ENCODE peak calls at places on chromosomes 2 and 18, in four cellular contexts. F is A549, D is HepG2, X is SK-N-SH. J is an unnamed sample.

GRCh38 chr2:75311993-75312392 is 112.7 kb upstream of the TACR1 start:
- DNase-seq in F (peak; percentile 32), D (peak; percentile 22), X (peak; percentile 9), J (peak; percentile 24)

GRCh38 chr2:8086796-8087479 is 594.9 kb upstream of the ID2 start:
- DNase-seq in F (peak; percentile 38), D (no peak), X (no peak), J (no peak)

GRCh38 chr18:59954746-59955145 is 55.0 kb downstream of the PMAIP1 start:
- DNase-seq in F (peak; percentile 9), D (peak; percentile 15), X (no peak), J (no peak)

GRCh38 chr2:230913812-230914211 is 11.2 kb downstream of the GPR55 start:
- DNase-seq in F (no peak), D (no peak), X (no peak), J (no peak)

GRCh38 chr2:226086190-226086589 is 686.7 kb downstream of the NYAP2 start:
- DNase-seq in F (no peak), D (no peak), X (no peak), J (no peak)

GRCh38 chr2:226483745-226484619 is 315.6 kb downstream of the IRS1 start:
- DNase-seq in F (peak; percentile 55), D (peak; percentile 67), X (no peak), J (no peak)

GRCh38 chr18:74623047-74623816 is 25.6 kb downstream of the ZNF407 start:
- DNase-seq in F (no peak), D (no peak), X (no peak), J (no peak)

GRCh38 chr2:34831096-34831495 is 1232.0 kb upstream of the FAM98A start:
- DNase-seq in F (no peak), D (no peak), X (no peak), J (no peak)

GRCh38 chr2:188437537-188437936 is 145.9 kb downstream of the GULP1 start:
- DNase-seq in F (no peak), D (no peak), X (no peak), J (no peak)

GRCh38 chr2:98883780-98884211 is 52.2 kb downstream of the CRACDL start:
- DNase-seq in F (no peak), D (no peak), X (no peak), J (no peak)

GRCh38 chr18:37570336-37570930 is 4.8 kb upstream of the CELF4 start:
- DNase-seq in F (no peak), D (no peak), X (peak; percentile 48), J (no peak)

GRCh38 chr18:44895176-44895798 is 214.6 kb downstream of the SETBP1 start:
- DNase-seq in F (peak; percentile 77), D (no peak), X (peak; percentile 5), J (peak; percentile 44)

DNA sequence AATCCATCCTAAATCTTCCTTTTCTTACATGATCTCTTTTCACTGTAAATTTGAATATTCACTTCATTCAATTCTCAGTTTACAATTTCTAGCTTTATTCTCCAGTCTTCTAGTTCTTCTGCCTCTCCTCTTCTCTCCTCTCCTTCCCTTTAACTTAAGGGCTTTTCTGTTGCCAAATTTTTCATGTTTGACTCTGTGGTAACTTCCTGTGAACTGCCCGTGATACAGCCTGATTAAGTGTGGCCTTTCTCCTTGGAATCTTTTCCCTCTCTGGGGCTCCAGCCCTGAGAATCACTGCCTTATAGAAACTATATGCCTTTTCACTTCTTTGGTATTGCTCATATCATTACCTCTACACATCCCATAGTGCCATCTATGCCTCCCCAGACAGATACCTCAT is 1923.8 kb upstream of the CELF4 start:
- DNase-seq in F (no peak), D (no peak), X (no peak), J (no peak)
- TF ChIP-seq CHD2 in F (no peak), D (no peak), X (no peak), J (no peak)

GRCh38 chr2:199025146-199025545 is 432.6 kb downstream of the SATB2 start:
- DNase-seq in F (no peak), D (no peak), X (no peak), J (no peak)
- TF ChIP-seq CHD2 in F (no peak), D (no peak), X (no peak), J (no peak)

GRCh38 chr2:77721593-77721992 is 199.4 kb upstream of the LRRTM4 start:
- DNase-seq in F (no peak), D (no peak), X (no peak), J (no peak)
- TF ChIP-seq CHD2 in F (no peak), D (no peak), X (no peak), J (no peak)

GRCh38 chr2:64143154-64144056 is 815 bp downstream of the PELI1 start:
- DNase-seq in F (peak; percentile 28), D (peak; percentile 21), X (peak; percentile 74), J (peak; percentile 41)

GRCh38 chr2:64140665-64141064 is 3.6 kb downstream of the PELI1 start:
- DNase-seq in F (no peak), D (no peak), X (no peak), J (no peak)

GRCh38 chr2:64144057-64145013 is at the start of gene PELI1:
- DNase-seq in F (peak; percentile 99), D (peak; percentile 100), X (peak; percentile 95), J (peak; percentile 98)

GRCh38 chr2:64142817-64143153 is 1.4 kb downstream of the PELI1 start:
- DNase-seq in F (no peak), D (no peak), X (no peak), J (no peak)

GRCh38 chr2:64141711-64142405 is 2.4 kb downstream of the PELI1 start:
- DNase-seq in F (no peak), D (no peak), X (no peak), J (no peak)
- TF ChIP-seq CHD2 in F (no peak), D (no peak), X (no peak), J (no peak)

DNA sequence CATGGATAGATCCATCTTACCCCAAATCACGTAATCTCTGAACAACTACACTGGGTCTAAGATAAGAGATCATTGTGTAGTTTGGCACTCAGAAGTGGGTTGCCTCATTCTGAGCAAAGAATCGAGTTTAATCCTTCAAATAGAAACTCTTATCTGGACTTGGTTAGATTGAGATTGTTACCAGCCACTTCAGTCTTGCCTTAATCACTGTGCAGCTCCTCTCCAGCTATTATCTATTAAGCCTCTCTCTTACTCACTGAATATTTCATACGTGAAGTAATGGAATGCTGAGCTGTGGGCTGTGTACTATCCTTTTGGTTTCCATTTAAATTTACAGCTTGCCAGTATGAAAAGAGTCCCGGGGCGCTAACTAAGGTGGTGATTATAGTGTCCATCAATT is 65.6 kb upstream of the NCKAP5 start:
- DNase-seq in F (no peak), D (no peak), X (no peak), J (no peak)
- TF ChIP-seq CHD2 in F (no peak), D (no peak), X (no peak), J (no peak)

GRCh38 chr2:24083567-24084385 is 858 bp downstream of the TP53I3 start:
- DNase-seq in F (peak; percentile 98), D (peak; percentile 98), X (peak; percentile 89), J (peak; percentile 87)
- TF ChIP-seq CHD2 in F (no peak), D (no peak), X (peak; percentile 49), J (no peak)

GRCh38 chr2:241126201-241126611 is 23.1 kb downstream of the PASK start:
- DNase-seq in F (no peak), D (no peak), X (no peak), J (no peak)
- TF ChIP-seq CHD2 in F (no peak), D (no peak), X (no peak), J (no peak)

GRCh38 chr2:212156114-212156513 is 382.5 kb downstream of the ERBB4 start:
- DNase-seq in F (no peak), D (no peak), X (no peak), J (no peak)
- TF ChIP-seq CHD2 in F (no peak), D (no peak), X (no peak), J (no peak)